ENCODE peak calls at places on chromosomes 5 and 9, in nine cellular contexts. X is left cardiac atrium; G is stimulated activated CD4-positive, alpha-beta T cell treated with anti-CD3 and anti-CD28 coated beads, Interleukin-1b, Interleukin-23, amount 100 ng/mL, for 1 hour; S is nephron progenitor cell; F is NCI-H69; E is heart right ventricle; B is HTR-8/SVneo; M is GM12892; U is tibial nerve. L is an unnamed sample.
A peak's percentile ranks its signal among the peaks of the same experiment; 100 is the strongest.

GRCh38 chr5:97560176-97560993 is 377.3 kb upstream of the RIOK2 start:
- DNase-seq in X (no peak), G (no peak), S (no peak), F (no peak), E (no peak), B (no peak), M (no peak), U (no peak), L (no peak)

GRCh38 chr5:138752951-138753793 is at the start of gene CTNNA1:
- DNase-seq in X (peak; percentile 83), G (peak; percentile 30), S (peak; percentile 84), F (peak; percentile 94), E (peak; percentile 88), B (peak; percentile 82), M (peak; percentile 84), U (peak; percentile 57), L (peak; percentile 84)

GRCh38 chr5:76548525-76549229 is 74.5 kb downstream of the F2RL2 start:
- DNase-seq in X (no peak), G (no peak), S (no peak), F (peak; percentile 31), E (no peak), B (no peak), M (no peak), U (no peak), L (no peak)

GRCh38 chr5:176902911-176903664 is 3.9 kb upstream of the HK3 start:
- DNase-seq in X (no peak), G (no peak), S (no peak), F (no peak), E (no peak), B (no peak), M (no peak), U (no peak), L (no peak)

GRCh38 chr9:82799300-82799699 is 263.6 kb downstream of the RASEF start:
- DNase-seq in X (no peak), G (no peak), S (no peak), F (no peak), E (no peak), B (no peak), M (no peak), U (no peak), L (no peak)

GRCh38 chr5:155091063-155091648 is 77.6 kb downstream of the KIF4B start:
- DNase-seq in X (no peak), G (no peak), S (no peak), F (no peak), E (no peak), B (no peak), M (no peak), U (no peak), L (no peak)

GRCh38 chr5:14161825-14162556 is 18.8 kb downstream of the TRIO start:
- DNase-seq in X (no peak), G (no peak), S (no peak), F (peak; percentile 93), E (no peak), B (no peak), M (no peak), U (no peak), L (no peak)

GRCh38 chr5:103258957-103259704 is 568 bp downstream of the MACIR start:
- DNase-seq in X (peak; percentile 64), G (peak; percentile 30), S (peak; percentile 67), F (peak; percentile 91), E (peak; percentile 64), B (peak; percentile 23), M (peak; percentile 32), U (no peak), L (peak; percentile 75)

GRCh38 chr9:3001311-3001710 is 157.4 kb upstream of the PUM3 start:
- DNase-seq in X (no peak), G (no peak), S (no peak), F (peak; percentile 15), E (no peak), B (no peak), M (no peak), U (no peak), L (no peak)

GRCh38 chr9:90832251-90832650 is 30.6 kb downstream of the SYK start:
- DNase-seq in X (no peak), G (no peak), S (no peak), F (no peak), E (no peak), B (no peak), M (no peak), U (no peak), L (no peak)

GRCh38 chr9:109861918-109862317 is 81.9 kb downstream of the PALM2AKAP2 start:
- DNase-seq in X (no peak), G (no peak), S (no peak), F (no peak), E (no peak), B (no peak), M (no peak), U (no peak), L (no peak)

GRCh38 chr9:83625120-83625710 is 2.3 kb downstream of the IDNK start:
- DNase-seq in X (no peak), G (no peak), S (no peak), F (no peak), E (no peak), B (no peak), M (no peak), U (no peak), L (no peak)